ENCODE peak calls at places on chromosomes 11 and 22, in seven cellular contexts. One of them, this sample, is unnamed.

GRCh38 chr11:69173925-69174591 is 18.3 kb downstream of the SMIM38 start:
- DNase-seq in small intestine: no peak
- DNase-seq in GM23248: no peak
- DNase-seq in stomach: no peak
- DNase-seq in CD4-positive, alpha-beta T cell: no peak
- DNase-seq in right atrium auricular region: no peak
- DNase-seq in esophagus squamous epithelium: no peak
- DNase-seq in this sample: no peak

GRCh38 chr11:128734439-128735224 is 40.8 kb downstream of the FLI1 start:
- DNase-seq in small intestine: no peak
- DNase-seq in GM23248: no peak
- DNase-seq in stomach: peak; percentile 50
- DNase-seq in CD4-positive, alpha-beta T cell: no peak
- DNase-seq in right atrium auricular region: peak; percentile 67
- DNase-seq in esophagus squamous epithelium: peak; percentile 9
- DNase-seq in this sample: no peak

GRCh38 chr11:73257342-73258103 is 14.6 kb upstream of the P2RY6 start:
- DNase-seq in small intestine: no peak
- DNase-seq in GM23248: peak; percentile 97
- DNase-seq in stomach: peak; percentile 25
- DNase-seq in CD4-positive, alpha-beta T cell: no peak
- DNase-seq in right atrium auricular region: peak; percentile 58
- DNase-seq in esophagus squamous epithelium: no peak
- DNase-seq in this sample: no peak

GRCh38 chr11:12581923-12582322 is 92.3 kb upstream of the TEAD1 start:
- DNase-seq in small intestine: peak; percentile 17
- DNase-seq in GM23248: peak; percentile 96
- DNase-seq in stomach: no peak
- DNase-seq in CD4-positive, alpha-beta T cell: no peak
- DNase-seq in right atrium auricular region: no peak
- DNase-seq in esophagus squamous epithelium: no peak
- DNase-seq in this sample: no peak

GRCh38 chr11:106322111-106322510 is 244.6 kb downstream of the AASDHPPT start:
- DNase-seq in small intestine: no peak
- DNase-seq in GM23248: no peak
- DNase-seq in stomach: no peak
- DNase-seq in CD4-positive, alpha-beta T cell: no peak
- DNase-seq in right atrium auricular region: no peak
- DNase-seq in esophagus squamous epithelium: no peak
- DNase-seq in this sample: no peak

GRCh38 chr22:32680277-32680676 is 121.2 kb upstream of the TIMP3 start:
- DNase-seq in small intestine: no peak
- DNase-seq in GM23248: no peak
- DNase-seq in stomach: no peak
- DNase-seq in CD4-positive, alpha-beta T cell: no peak
- DNase-seq in right atrium auricular region: no peak
- DNase-seq in esophagus squamous epithelium: no peak
- DNase-seq in this sample: no peak

GRCh38 chr11:119179983-119180382 is 5.3 kb upstream of the NHERF4 start:
- DNase-seq in small intestine: no peak
- DNase-seq in GM23248: no peak
- DNase-seq in stomach: no peak
- DNase-seq in CD4-positive, alpha-beta T cell: no peak
- DNase-seq in right atrium auricular region: no peak
- DNase-seq in esophagus squamous epithelium: no peak
- DNase-seq in this sample: peak; percentile 71

GRCh38 chr11:8168485-8169257 is at the start of gene RIC3:
- DNase-seq in small intestine: peak; percentile 3
- DNase-seq in GM23248: no peak
- DNase-seq in stomach: peak; percentile 33
- DNase-seq in CD4-positive, alpha-beta T cell: peak; percentile 42
- DNase-seq in right atrium auricular region: no peak
- DNase-seq in esophagus squamous epithelium: no peak
- DNase-seq in this sample: peak; percentile 49

GRCh38 chr11:119907934-119908760 is 179.1 kb upstream of the NECTIN1 start:
- DNase-seq in small intestine: peak; percentile 59
- DNase-seq in GM23248: no peak
- DNase-seq in stomach: no peak
- DNase-seq in CD4-positive, alpha-beta T cell: no peak
- DNase-seq in right atrium auricular region: no peak
- DNase-seq in esophagus squamous epithelium: no peak
- DNase-seq in this sample: no peak

GRCh38 chr11:104061851-104062521 is 25.5 kb downstream of the DDI1 start:
- DNase-seq in small intestine: no peak
- DNase-seq in GM23248: peak; percentile 34
- DNase-seq in stomach: no peak
- DNase-seq in CD4-positive, alpha-beta T cell: no peak
- DNase-seq in right atrium auricular region: no peak
- DNase-seq in esophagus squamous epithelium: no peak
- DNase-seq in this sample: no peak

GRCh38 chr11:87300640-87301381 is 263.1 kb downstream of the TMEM135 start:
- DNase-seq in small intestine: peak; percentile 17
- DNase-seq in GM23248: no peak
- DNase-seq in stomach: no peak
- DNase-seq in CD4-positive, alpha-beta T cell: no peak
- DNase-seq in right atrium auricular region: no peak
- DNase-seq in esophagus squamous epithelium: no peak
- DNase-seq in this sample: no peak

GRCh38 chr22:46376908-46377565 is 41.5 kb downstream of the TRMU start:
- DNase-seq in small intestine: no peak
- DNase-seq in GM23248: no peak
- DNase-seq in stomach: no peak
- DNase-seq in CD4-positive, alpha-beta T cell: no peak
- DNase-seq in right atrium auricular region: no peak
- DNase-seq in esophagus squamous epithelium: no peak
- DNase-seq in this sample: peak; percentile 77

GRCh38 chr22:19058713-19059451 is 63.3 kb downstream of the DGCR2 start:
- DNase-seq in small intestine: no peak
- DNase-seq in GM23248: no peak
- DNase-seq in stomach: peak; percentile 28
- DNase-seq in CD4-positive, alpha-beta T cell: no peak
- DNase-seq in right atrium auricular region: no peak
- DNase-seq in esophagus squamous epithelium: no peak
- DNase-seq in this sample: no peak

GRCh38 chr11:70650075-70650909 is 252.0 kb downstream of the CTTN start:
- DNase-seq in small intestine: peak; percentile 39
- DNase-seq in GM23248: peak; percentile 76
- DNase-seq in stomach: peak; percentile 51
- DNase-seq in CD4-positive, alpha-beta T cell: peak; percentile 10
- DNase-seq in right atrium auricular region: no peak
- DNase-seq in esophagus squamous epithelium: no peak
- DNase-seq in this sample: peak; percentile 63

GRCh38 chr11:117827521-117828511 is 3.3 kb upstream of the FXYD2 start:
- DNase-seq in small intestine: no peak
- DNase-seq in GM23248: no peak
- DNase-seq in stomach: peak; percentile 24
- DNase-seq in CD4-positive, alpha-beta T cell: no peak
- DNase-seq in right atrium auricular region: no peak
- DNase-seq in esophagus squamous epithelium: no peak
- DNase-seq in this sample: peak; percentile 40

GRCh38 chr11:70854891-70855556 is 397.4 kb downstream of the SHANK2 start:
- DNase-seq in small intestine: no peak
- DNase-seq in GM23248: no peak
- DNase-seq in stomach: no peak
- DNase-seq in CD4-positive, alpha-beta T cell: no peak
- DNase-seq in right atrium auricular region: no peak
- DNase-seq in esophagus squamous epithelium: no peak
- DNase-seq in this sample: no peak

GRCh38 chr11:104064016-104064630 is 27.7 kb downstream of the DDI1 start:
- DNase-seq in small intestine: no peak
- DNase-seq in GM23248: no peak
- DNase-seq in stomach: no peak
- DNase-seq in CD4-positive, alpha-beta T cell: no peak
- DNase-seq in right atrium auricular region: no peak
- DNase-seq in esophagus squamous epithelium: no peak
- DNase-seq in this sample: no peak

GRCh38 chr11:30635401-30635989 is 49.3 kb upstream of the MPPED2 start:
- DNase-seq in small intestine: no peak
- DNase-seq in GM23248: no peak
- DNase-seq in stomach: no peak
- DNase-seq in CD4-positive, alpha-beta T cell: no peak
- DNase-seq in right atrium auricular region: no peak
- DNase-seq in esophagus squamous epithelium: no peak
- DNase-seq in this sample: no peak

GRCh38 chr22:30925667-30926066 is 42.9 kb downstream of the MORC2 start:
- DNase-seq in small intestine: no peak
- DNase-seq in GM23248: no peak
- DNase-seq in stomach: no peak
- DNase-seq in CD4-positive, alpha-beta T cell: no peak
- DNase-seq in right atrium auricular region: no peak
- DNase-seq in esophagus squamous epithelium: no peak
- DNase-seq in this sample: peak; percentile 31

GRCh38 chr22:27433585-27434190 is 367.9 kb downstream of the MN1 start:
- DNase-seq in small intestine: no peak
- DNase-seq in GM23248: no peak
- DNase-seq in stomach: no peak
- DNase-seq in CD4-positive, alpha-beta T cell: no peak
- DNase-seq in right atrium auricular region: no peak
- DNase-seq in esophagus squamous epithelium: no peak
- DNase-seq in this sample: no peak

GRCh38 chr22:26617251-26618199 is at the start of gene CRYBB1:
- DNase-seq in small intestine: no peak
- DNase-seq in GM23248: no peak
- DNase-seq in stomach: no peak
- DNase-seq in CD4-positive, alpha-beta T cell: no peak
- DNase-seq in right atrium auricular region: no peak
- DNase-seq in esophagus squamous epithelium: no peak
- DNase-seq in this sample: no peak

GRCh38 chr11:10893713-10894112 is 35.9 kb upstream of the ZBED5 start:
- DNase-seq in small intestine: peak; percentile 57
- DNase-seq in GM23248: peak; percentile 72
- DNase-seq in stomach: no peak
- DNase-seq in CD4-positive, alpha-beta T cell: no peak
- DNase-seq in right atrium auricular region: no peak
- DNase-seq in esophagus squamous epithelium: no peak
- DNase-seq in this sample: no peak

DNA sequence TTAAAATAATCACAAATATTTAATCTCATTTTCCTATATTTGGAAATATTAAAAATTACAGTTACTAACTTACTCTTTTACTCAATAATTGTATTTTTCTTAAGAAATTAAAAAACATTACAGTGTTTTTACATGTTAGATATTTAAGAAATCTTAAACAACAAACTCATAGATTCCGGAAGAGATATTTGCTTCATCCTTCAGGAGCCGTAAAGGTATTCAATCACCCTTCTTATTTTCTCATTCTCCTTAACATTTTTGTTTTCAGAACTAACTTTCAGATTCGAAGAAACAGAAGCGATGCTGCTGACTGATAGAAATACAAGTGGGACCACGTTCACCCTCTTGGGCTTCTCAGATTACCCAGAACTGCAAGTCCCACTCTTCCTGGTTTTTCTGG is at the start of gene OR5D18:
- DNase-seq in small intestine: no peak
- DNase-seq in GM23248: no peak
- DNase-seq in stomach: no peak
- DNase-seq in CD4-positive, alpha-beta T cell: no peak
- DNase-seq in right atrium auricular region: no peak
- DNase-seq in esophagus squamous epithelium: no peak
- DNase-seq in this sample: no peak
- H3K9me3 ChIP-seq in small intestine: no peaks in the 10 kb centered on the region
- H3K9me3 ChIP-seq in GM23248: no peaks in the 10 kb centered on the region
- H3K9me3 ChIP-seq in stomach: peaks cover 8% of the 10 kb centered on the region
- H3K9me3 ChIP-seq in CD4-positive, alpha-beta T cell: no peaks in the 10 kb centered on the region
- H3K9me3 ChIP-seq in right atrium auricular region: no peaks in the 10 kb centered on the region
- H3K9me3 ChIP-seq in esophagus squamous epithelium: no peaks in the 10 kb centered on the region
- H3K9me3 ChIP-seq in this sample: no peaks in the 10 kb centered on the region

GRCh38 chr11:60647087-60647486 is 52.3 kb upstream of the MS4A8 start:
- DNase-seq in small intestine: no peak
- DNase-seq in GM23248: no peak
- DNase-seq in stomach: no peak
- DNase-seq in CD4-positive, alpha-beta T cell: no peak
- DNase-seq in right atrium auricular region: no peak
- DNase-seq in esophagus squamous epithelium: no peak
- DNase-seq in this sample: no peak
- H3K9me3 ChIP-seq in small intestine: no peaks in the 10 kb centered on the region
- H3K9me3 ChIP-seq in GM23248: no peaks in the 10 kb centered on the region
- H3K9me3 ChIP-seq in stomach: peaks cover 11% of the 10 kb centered on the region
- H3K9me3 ChIP-seq in CD4-positive, alpha-beta T cell: no peaks in the 10 kb centered on the region
- H3K9me3 ChIP-seq in right atrium auricular region: no peaks in the 10 kb centered on the region
- H3K9me3 ChIP-seq in esophagus squamous epithelium: no peaks in the 10 kb centered on the region
- H3K9me3 ChIP-seq in this sample: no peaks in the 10 kb centered on the region

GRCh38 chr11:1262172-1263006 is 39.5 kb downstream of the MUC5B start:
- DNase-seq in small intestine: peak; percentile 93
- DNase-seq in GM23248: peak; percentile 96
- DNase-seq in stomach: peak; percentile 93
- DNase-seq in CD4-positive, alpha-beta T cell: peak; percentile 84
- DNase-seq in right atrium auricular region: peak; percentile 92
- DNase-seq in esophagus squamous epithelium: peak; percentile 68
- DNase-seq in this sample: peak; percentile 93
- H3K9me3 ChIP-seq in small intestine: no peaks in the 10 kb centered on the region
- H3K9me3 ChIP-seq in GM23248: no peaks in the 10 kb centered on the region
- H3K9me3 ChIP-seq in stomach: no peaks in the 10 kb centered on the region
- H3K9me3 ChIP-seq in CD4-positive, alpha-beta T cell: no peaks in the 10 kb centered on the region
- H3K9me3 ChIP-seq in right atrium auricular region: no peaks in the 10 kb centered on the region
- H3K9me3 ChIP-seq in esophagus squamous epithelium: no peaks in the 10 kb centered on the region
- H3K9me3 ChIP-seq in this sample: no peaks in the 10 kb centered on the region

GRCh38 chr22:49587421-49587820 is 240.3 kb downstream of the BRD1 start:
- DNase-seq in small intestine: no peak
- DNase-seq in GM23248: no peak
- DNase-seq in stomach: no peak
- DNase-seq in CD4-positive, alpha-beta T cell: no peak
- DNase-seq in right atrium auricular region: no peak
- DNase-seq in esophagus squamous epithelium: no peak
- DNase-seq in this sample: no peak

GRCh38 chr22:49586873-49587272 is 240.8 kb downstream of the BRD1 start:
- DNase-seq in small intestine: no peak
- DNase-seq in GM23248: no peak
- DNase-seq in stomach: no peak
- DNase-seq in CD4-positive, alpha-beta T cell: no peak
- DNase-seq in right atrium auricular region: no peak
- DNase-seq in esophagus squamous epithelium: no peak
- DNase-seq in this sample: peak; percentile 42

GRCh38 chr22:49587987-49588386 is 239.7 kb downstream of the BRD1 start:
- DNase-seq in small intestine: no peak
- DNase-seq in GM23248: no peak
- DNase-seq in stomach: no peak
- DNase-seq in CD4-positive, alpha-beta T cell: no peak
- DNase-seq in right atrium auricular region: no peak
- DNase-seq in esophagus squamous epithelium: no peak
- DNase-seq in this sample: peak; percentile 40

GRCh38 chr22:49585695-49586243 is 241.9 kb downstream of the BRD1 start:
- DNase-seq in small intestine: no peak
- DNase-seq in GM23248: no peak
- DNase-seq in stomach: no peak
- DNase-seq in CD4-positive, alpha-beta T cell: no peak
- DNase-seq in right atrium auricular region: no peak
- DNase-seq in esophagus squamous epithelium: no peak
- DNase-seq in this sample: peak; percentile 15

DNA sequence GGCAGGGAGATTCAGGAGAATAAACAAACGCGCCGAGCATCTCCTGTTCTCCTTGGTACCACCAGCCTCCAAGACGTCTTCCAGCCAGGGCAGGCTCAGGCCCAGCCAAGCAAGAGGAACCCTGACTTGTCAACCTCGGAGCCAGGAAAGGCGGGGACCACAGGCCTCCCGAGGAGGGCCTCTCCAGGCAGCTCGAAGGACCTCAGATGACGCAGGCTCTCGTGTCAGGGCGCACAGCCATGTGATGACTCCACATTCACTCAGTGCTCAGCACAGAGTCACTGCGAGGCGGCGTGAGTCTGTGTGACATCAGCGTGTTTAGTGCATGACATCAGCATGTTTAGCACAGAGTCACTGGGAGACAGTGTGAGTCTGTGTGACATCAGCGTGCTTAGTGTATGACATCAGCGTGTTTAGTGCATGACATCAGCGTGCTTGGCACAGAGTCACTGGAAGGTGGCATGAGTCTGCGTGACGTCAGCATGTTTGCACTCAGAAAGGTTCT is 241.4 kb downstream of the BRD1 start:
- DNase-seq in small intestine: no peak
- DNase-seq in GM23248: peak; percentile 3
- DNase-seq in stomach: no peak
- DNase-seq in CD4-positive, alpha-beta T cell: no peak
- DNase-seq in right atrium auricular region: no peak
- DNase-seq in esophagus squamous epithelium: no peak
- DNase-seq in this sample: no peak
- H3K9me3 ChIP-seq in small intestine: no peaks in the 10 kb centered on the region
- H3K9me3 ChIP-seq in GM23248: no peaks in the 10 kb centered on the region
- H3K9me3 ChIP-seq in stomach: no peaks in the 10 kb centered on the region
- H3K9me3 ChIP-seq in CD4-positive, alpha-beta T cell: no peaks in the 10 kb centered on the region
- H3K9me3 ChIP-seq in right atrium auricular region: no peaks in the 10 kb centered on the region
- H3K9me3 ChIP-seq in esophagus squamous epithelium: no peaks in the 10 kb centered on the region
- H3K9me3 ChIP-seq in this sample: no peaks in the 10 kb centered on the region